ENCODE peak calls at places on chromosomes 16 and 17, in ten cellular contexts. O is GM13977; G is CD8-positive, alpha-beta T cell; N is tibial nerve; I is HCT116; H is astrocyte of the cerebellum; T is GM20000; Y is fibroblast of lung; U is lung; P is bronchial epithelial cell. F is an unnamed sample.
A peak's percentile ranks its signal among the peaks of the same experiment; 100 is the strongest.

GRCh38 chr16:2054543-2055245 is 6.9 kb downstream of the TSC2 start:
- DNase-seq in H (no peak), P (no peak), I (no peak), O (no peak), U (no peak), Y (no peak), T (no peak), G (no peak), N (no peak), F (no peak)

GRCh38 chr16:63612462-63613227 is 1509.2 kb downstream of the CDH11 start:
- DNase-seq in U (no peak), H (no peak), N (no peak), G (no peak), T (no peak), O (no peak), P (no peak), I (no peak), Y (no peak), F (no peak)

GRCh38 chr16:72995151-72995881 is 52.6 kb downstream of the ZFHX3 start:
- DNase-seq in N (no peak), P (no peak), O (no peak), I (no peak), H (no peak), U (no peak), G (no peak), T (no peak), Y (no peak), F (no peak)

GRCh38 chr17:35241520-35241919 is 1.4 kb upstream of the SLFN5 start:
- DNase-seq in I (no peak), O (no peak), U (no peak), H (no peak), N (no peak), P (no peak), T (no peak), Y (no peak), G (peak; percentile 18), F (no peak)

GRCh38 chr16:87619360-87620200 is 17.3 kb downstream of the JPH3 start:
- DNase-seq in G (no peak), P (no peak), T (no peak), H (no peak), Y (no peak), I (no peak), U (no peak), N (no peak), O (no peak), F (no peak)

GRCh38 chr16:3909791-3910583 is 29.5 kb upstream of the CREBBP start:
- DNase-seq in Y (no peak), O (no peak), N (no peak), I (no peak), H (no peak), U (no peak), T (no peak), G (no peak), P (no peak), F (no peak)

GRCh38 chr16:29011112-29011511 is 26.3 kb downstream of the LAT start:
- DNase-seq in H (no peak), Y (no peak), G (no peak), I (no peak), P (no peak), T (no peak), N (no peak), O (no peak), U (no peak), F (no peak)

GRCh38 chr17:82863941-82864720 is 24.3 kb upstream of the ZNF750 start:
- DNase-seq in U (no peak), O (peak; percentile 92), T (peak; percentile 90), N (no peak), H (peak; percentile 73), G (peak; percentile 79), Y (peak; percentile 91), P (peak; percentile 44), I (peak; percentile 68), F (peak; percentile 89)

GRCh38 chr17:4205917-4206316 is 57.9 kb downstream of the ANKFY1 start:
- DNase-seq in T (no peak), I (no peak), P (no peak), N (no peak), G (no peak), U (no peak), H (no peak), O (no peak), Y (no peak), F (no peak)

GRCh38 chr17:9028632-9029570 is 7.6 kb downstream of the NTN1 start:
- DNase-seq in T (no peak), O (no peak), H (no peak), P (no peak), Y (no peak), I (no peak), N (no peak), U (no peak), G (no peak), F (no peak)

GRCh38 chr16:52518884-52519283 is 28.1 kb downstream of the TOX3 start:
- DNase-seq in H (no peak), P (no peak), Y (no peak), I (no peak), T (no peak), N (no peak), U (no peak), G (no peak), O (no peak), F (no peak)

GRCh38 chr16:50166511-50167500 is 13.7 kb downstream of the TENT4B start:
- DNase-seq in H (no peak), N (no peak), U (no peak), G (no peak), T (no peak), Y (peak; percentile 35), O (no peak), I (no peak), P (peak; percentile 67), F (no peak)

GRCh38 chr16:78443300-78443604 is 343.8 kb downstream of the WWOX start:
- DNase-seq in H (no peak), Y (no peak), G (no peak), O (no peak), N (no peak), T (no peak), I (no peak), U (no peak), P (no peak), F (no peak)

GRCh38 chr17:58084317-58084981 is 1.2 kb downstream of the DYNLL2 start:
- DNase-seq in I (peak; percentile 56), H (no peak), N (no peak), T (peak; percentile 71), O (peak; percentile 70), Y (peak; percentile 31), U (peak; percentile 45), G (peak; percentile 25), P (peak; percentile 41), F (peak; percentile 61)
- TF ChIP-seq CTCF in I (peak; percentile 66), H (peak; percentile 13), N (no peak), T (peak; percentile 8), O (peak; percentile 36), Y (no peak), U (no peak), G (no peak), P (peak; percentile 29), F (peak; percentile 27)

GRCh38 chr16:31477220-31478216 is 5.4 kb upstream of the SLC5A2 start:
- DNase-seq in O (peak; percentile 72), U (peak; percentile 85), G (no peak), P (no peak), H (no peak), Y (no peak), I (no peak), T (peak; percentile 77), N (no peak), F (peak; percentile 71)
- TF ChIP-seq CTCF in O (no peak), U (no peak), G (no peak), P (no peak), H (no peak), Y (no peak), I (no peak), T (no peak), N (no peak), F (no peak)

GRCh38 chr16:10081201-10081940 is 100.9 kb downstream of the GRIN2A start:
- DNase-seq in T (no peak), U (no peak), H (peak; percentile 22), P (no peak), G (no peak), N (no peak), Y (peak; percentile 90), O (no peak), I (no peak), F (no peak)

GRCh38 chr16:10076037-10076436 is 106.2 kb downstream of the GRIN2A start:
- DNase-seq in H (peak; percentile 24), G (no peak), P (no peak), N (no peak), Y (no peak), O (no peak), I (no peak), T (no peak), U (no peak), F (no peak)

GRCh38 chr16:10077861-10078260 is 104.4 kb downstream of the GRIN2A start:
- DNase-seq in I (no peak), P (no peak), Y (no peak), T (no peak), N (no peak), H (no peak), O (no peak), U (no peak), G (no peak), F (no peak)

GRCh38 chr16:10080031-10080772 is 102.0 kb downstream of the GRIN2A start:
- DNase-seq in O (no peak), P (peak; percentile 44), N (no peak), I (peak; percentile 15), Y (peak; percentile 97), T (no peak), G (no peak), H (peak; percentile 91), U (no peak), F (no peak)

GRCh38 chr16:10078541-10078949 is 103.7 kb downstream of the GRIN2A start:
- DNase-seq in G (no peak), I (no peak), H (no peak), P (no peak), O (no peak), N (no peak), Y (peak; percentile 31), U (no peak), T (no peak), F (no peak)
- TF ChIP-seq CTCF in G (no peak), I (no peak), H (peak; percentile 14), P (no peak), O (no peak), N (no peak), Y (no peak), U (no peak), T (no peak), F (no peak)

DNA sequence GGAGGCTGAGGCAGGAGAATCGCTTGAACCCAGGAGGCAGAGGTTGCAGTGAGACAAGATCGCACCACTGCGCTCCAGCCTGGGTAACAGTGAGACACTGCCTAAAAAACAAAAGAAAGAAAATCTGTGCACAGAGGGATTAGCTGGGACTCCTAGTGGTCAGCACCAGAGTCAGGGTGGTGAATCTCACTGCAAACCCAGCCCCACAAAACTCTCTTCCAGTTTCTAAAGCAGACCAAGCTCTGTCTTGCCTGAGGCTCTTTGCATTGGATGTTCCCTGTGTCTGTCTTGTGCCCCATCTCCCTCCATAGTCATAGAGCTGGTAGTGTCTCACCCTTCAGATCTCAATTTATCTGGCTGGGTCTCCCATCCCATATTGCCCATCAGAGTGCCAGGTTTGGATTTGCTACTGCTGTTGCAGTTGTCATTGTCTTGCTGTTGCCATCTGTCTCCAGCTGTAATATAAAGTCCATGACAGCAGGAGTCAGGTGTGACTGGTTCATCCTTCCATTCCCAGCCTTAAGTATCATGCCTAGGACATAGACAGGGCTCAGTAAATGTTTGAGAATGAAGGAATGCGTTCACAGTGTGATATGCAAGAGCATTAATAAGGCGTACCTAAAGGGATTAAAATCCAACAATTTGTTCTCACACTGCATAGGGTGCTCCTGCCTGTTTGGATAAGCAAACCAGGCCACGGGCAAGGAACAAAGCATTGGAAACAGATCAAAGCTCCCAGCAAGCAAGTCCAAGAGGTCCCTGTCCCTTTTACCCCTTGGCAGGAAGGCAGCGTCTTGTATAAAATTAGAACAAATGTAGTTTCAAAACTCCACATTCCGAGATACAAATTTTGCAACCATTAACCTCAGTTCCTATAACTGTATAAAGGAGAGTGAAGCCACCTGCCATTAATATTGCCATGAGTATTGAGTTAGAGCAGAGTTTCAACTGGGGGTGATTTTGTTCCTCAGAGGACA is 614.6 kb upstream of the CDH5 start:
- DNase-seq in G (no peak), P (no peak), H (no peak), I (no peak), O (no peak), U (no peak), N (no peak), T (no peak), Y (no peak), F (no peak)
- TF ChIP-seq CTCF in G (no peak), P (no peak), H (no peak), I (no peak), O (no peak), U (no peak), N (no peak), T (no peak), Y (no peak), F (no peak)